ENCODE peak calls at places on chromosomes 1 and 21, in four cellular contexts. One of them, this sample, is unnamed.

GRCh38 chr1:203630697-203631096 is 4.1 kb downstream of the ATP2B4 start:
- DNase-seq in ovary: peak
- DNase-seq in mammary epithelial cell: no peak
- DNase-seq in HFF-Myc: no peak
- DNase-seq in this sample: no peak

GRCh38 chr1:30761312-30762151 is 4.0 kb upstream of the LAPTM5 start:
- DNase-seq in ovary: no peak
- DNase-seq in mammary epithelial cell: no peak
- DNase-seq in HFF-Myc: no peak
- DNase-seq in this sample: peak

GRCh38 chr1:84156210-84156621 is 12.1 kb downstream of the PRKACB start:
- DNase-seq in ovary: no peak
- DNase-seq in mammary epithelial cell: peak
- DNase-seq in HFF-Myc: no peak
- DNase-seq in this sample: no peak

GRCh38 chr1:162117039-162117816 is 47.7 kb downstream of the NOS1AP start:
- DNase-seq in ovary: no peak
- DNase-seq in mammary epithelial cell: no peak
- DNase-seq in HFF-Myc: no peak
- DNase-seq in this sample: no peak

GRCh38 chr1:115545791-115546733 is 95.7 kb upstream of the VANGL1 start:
- DNase-seq in ovary: no peak
- DNase-seq in mammary epithelial cell: peak
- DNase-seq in HFF-Myc: peak
- DNase-seq in this sample: peak

GRCh38 chr1:159088050-159088449 is 11.5 kb upstream of the AIM2 start:
- DNase-seq in ovary: no peak
- DNase-seq in mammary epithelial cell: peak
- DNase-seq in HFF-Myc: peak
- DNase-seq in this sample: no peak

GRCh38 chr1:75338974-75339483 is 204.8 kb downstream of the LHX8 start:
- DNase-seq in ovary: no peak
- DNase-seq in mammary epithelial cell: no peak
- DNase-seq in HFF-Myc: no peak
- DNase-seq in this sample: no peak

GRCh38 chr1:110800079-110800478 is 72.9 kb upstream of the CD53 start:
- DNase-seq in ovary: no peak
- DNase-seq in mammary epithelial cell: no peak
- DNase-seq in HFF-Myc: no peak
- DNase-seq in this sample: no peak

GRCh38 chr1:85577421-85578320 is 2.9 kb upstream of the CCN1 start:
- DNase-seq in ovary: no peak
- DNase-seq in mammary epithelial cell: peak
- DNase-seq in HFF-Myc: peak
- DNase-seq in this sample: peak

GRCh38 chr1:202593845-202594244 is 116.4 kb downstream of the SYT2 start:
- DNase-seq in ovary: no peak
- DNase-seq in mammary epithelial cell: peak
- DNase-seq in HFF-Myc: no peak
- DNase-seq in this sample: no peak

GRCh38 chr1:10152709-10153284 is 57.6 kb upstream of the KIF1B start:
- DNase-seq in ovary: peak
- DNase-seq in mammary epithelial cell: peak
- DNase-seq in HFF-Myc: no peak
- DNase-seq in this sample: peak

GRCh38 chr1:226820935-226821718 is 49.3 kb upstream of the PSEN2 start:
- DNase-seq in ovary: peak
- DNase-seq in mammary epithelial cell: peak
- DNase-seq in HFF-Myc: peak
- DNase-seq in this sample: no peak

GRCh38 chr1:46757256-46757955 is 38.5 kb upstream of the EFCAB14 start:
- DNase-seq in ovary: no peak
- DNase-seq in mammary epithelial cell: peak
- DNase-seq in HFF-Myc: no peak
- DNase-seq in this sample: no peak

GRCh38 chr1:231188768-231189167 is 26.9 kb downstream of the TRIM67 start:
- DNase-seq in ovary: no peak
- DNase-seq in mammary epithelial cell: no peak
- DNase-seq in HFF-Myc: no peak
- DNase-seq in this sample: no peak

GRCh38 chr1:212247987-212248386 is 37.2 kb upstream of the PPP2R5A start:
- DNase-seq in ovary: no peak
- DNase-seq in mammary epithelial cell: no peak
- DNase-seq in HFF-Myc: no peak
- DNase-seq in this sample: no peak

GRCh38 chr1:246001142-246001812 is 505.8 kb downstream of the SMYD3 start:
- DNase-seq in ovary: no peak
- DNase-seq in mammary epithelial cell: peak
- DNase-seq in HFF-Myc: peak
- DNase-seq in this sample: no peak

GRCh38 chr21:42114646-42115045 is 43.5 kb downstream of the UMODL1 start:
- DNase-seq in ovary: no peak
- DNase-seq in mammary epithelial cell: no peak
- DNase-seq in HFF-Myc: no peak
- DNase-seq in this sample: no peak

GRCh38 chr1:172960454-172961208 is 90.1 kb downstream of the TNFSF18 start:
- DNase-seq in ovary: no peak
- DNase-seq in mammary epithelial cell: no peak
- DNase-seq in HFF-Myc: no peak
- DNase-seq in this sample: no peak

GRCh38 chr1:7549693-7550161 is 221.4 kb upstream of the VAMP3 start:
- DNase-seq in ovary: no peak
- DNase-seq in mammary epithelial cell: peak
- DNase-seq in HFF-Myc: no peak
- DNase-seq in this sample: no peak

GRCh38 chr21:45767071-45768006 is 123.8 kb downstream of the PCBP3 start:
- DNase-seq in ovary: no peak
- DNase-seq in mammary epithelial cell: no peak
- DNase-seq in HFF-Myc: no peak
- DNase-seq in this sample: no peak

DNA sequence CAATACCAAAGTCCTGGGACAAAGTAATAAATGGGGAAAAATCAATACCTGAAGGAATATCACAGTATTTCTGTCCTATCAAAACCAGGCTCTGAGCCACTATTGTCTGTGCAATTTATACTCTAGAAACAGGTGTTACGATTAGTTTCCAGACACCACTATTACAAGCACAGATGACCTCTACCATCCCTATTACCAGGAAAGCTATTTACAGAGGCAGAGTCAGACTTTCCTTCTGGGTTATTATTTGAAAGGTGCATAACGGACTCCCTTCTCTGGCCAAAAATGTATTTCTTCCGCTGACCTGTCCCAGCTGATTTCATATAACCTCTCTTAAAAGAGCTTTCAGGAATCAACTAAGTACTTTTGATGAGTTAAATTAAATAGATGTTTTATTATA is 154.6 kb upstream of the LRRC7 start:
- DNase-seq in ovary: no peak
- DNase-seq in mammary epithelial cell: no peak
- DNase-seq in HFF-Myc: no peak
- DNase-seq in this sample: no peak
- TF ChIP-seq CTCF in ovary: no peak
- TF ChIP-seq CTCF in mammary epithelial cell: no peak
- TF ChIP-seq CTCF in HFF-Myc: no peak
- TF ChIP-seq CTCF in this sample: no peak

DNA sequence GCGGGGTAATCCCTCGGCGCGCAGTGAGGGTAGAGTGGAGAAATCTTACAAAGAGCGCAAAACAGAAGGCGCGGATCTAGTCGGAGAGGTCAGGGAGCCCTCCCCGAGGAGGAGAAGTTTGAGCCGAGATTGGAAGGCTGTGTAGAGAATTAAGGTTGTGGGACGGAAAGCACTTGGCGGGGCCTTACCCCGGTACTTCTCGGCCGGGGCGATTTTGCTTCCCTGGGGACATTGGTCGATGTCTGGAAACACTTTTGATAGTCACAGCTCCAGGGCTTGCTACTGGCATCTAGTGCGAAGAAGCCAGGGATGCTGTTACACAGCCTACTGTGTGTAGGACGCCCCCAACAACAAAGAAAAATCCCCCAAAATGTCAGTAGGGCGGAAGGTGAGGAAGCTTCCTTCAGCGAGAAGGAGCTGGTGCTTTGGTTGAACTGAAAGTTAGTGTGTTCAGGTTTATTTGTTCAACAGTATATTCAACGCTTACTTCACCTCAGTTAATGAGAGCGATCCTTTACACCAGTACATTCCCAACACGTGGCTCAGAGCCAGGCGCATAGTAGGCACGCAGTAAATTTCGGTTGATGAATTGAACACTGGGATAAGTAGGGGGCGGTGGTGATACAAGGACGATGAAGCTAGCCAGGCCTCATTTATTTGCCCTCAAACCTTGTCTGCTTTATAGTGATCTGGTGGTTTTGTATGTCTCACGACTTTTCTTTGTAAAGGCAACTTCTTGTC is 814 bp downstream of the CEP85 start:
- DNase-seq in ovary: no peak
- DNase-seq in mammary epithelial cell: peak
- DNase-seq in HFF-Myc: no peak
- DNase-seq in this sample: no peak
- TF ChIP-seq CTCF in ovary: no peak
- TF ChIP-seq CTCF in mammary epithelial cell: no peak
- TF ChIP-seq CTCF in HFF-Myc: no peak
- TF ChIP-seq CTCF in this sample: no peak

GRCh38 chr1:16085521-16085920 is 12.1 kb upstream of the FAM131C start:
- DNase-seq in ovary: no peak
- DNase-seq in mammary epithelial cell: no peak
- DNase-seq in HFF-Myc: no peak
- DNase-seq in this sample: no peak

GRCh38 chr1:16088996-16089395 is 15.5 kb upstream of the FAM131C start:
- DNase-seq in ovary: no peak
- DNase-seq in mammary epithelial cell: peak
- DNase-seq in HFF-Myc: no peak
- DNase-seq in this sample: no peak

GRCh38 chr1:16090076-16090826 is 16.8 kb upstream of the FAM131C start:
- DNase-seq in ovary: no peak
- DNase-seq in mammary epithelial cell: no peak
- DNase-seq in HFF-Myc: no peak
- DNase-seq in this sample: no peak

GRCh38 chr1:16088351-16088911 is 15.0 kb upstream of the FAM131C start:
- DNase-seq in ovary: no peak
- DNase-seq in mammary epithelial cell: no peak
- DNase-seq in HFF-Myc: no peak
- DNase-seq in this sample: no peak

GRCh38 chr1:16087733-16088132 is 14.3 kb upstream of the FAM131C start:
- DNase-seq in ovary: no peak
- DNase-seq in mammary epithelial cell: no peak
- DNase-seq in HFF-Myc: no peak
- DNase-seq in this sample: no peak
- TF ChIP-seq CTCF in ovary: no peak
- TF ChIP-seq CTCF in mammary epithelial cell: no peak
- TF ChIP-seq CTCF in HFF-Myc: no peak
- TF ChIP-seq CTCF in this sample: no peak

GRCh38 chr1:155934097-155934932 is at the start of gene KHDC4:
- DNase-seq in ovary: peak
- DNase-seq in mammary epithelial cell: peak
- DNase-seq in HFF-Myc: peak
- DNase-seq in this sample: peak
- TF ChIP-seq CTCF in ovary: peak
- TF ChIP-seq CTCF in mammary epithelial cell: no peak
- TF ChIP-seq CTCF in HFF-Myc: no peak
- TF ChIP-seq CTCF in this sample: no peak

GRCh38 chr1:160166459-160166858 is 15.1 kb downstream of the ATP1A4 start:
- DNase-seq in ovary: no peak
- DNase-seq in mammary epithelial cell: no peak
- DNase-seq in HFF-Myc: no peak
- DNase-seq in this sample: no peak

GRCh38 chr1:160168609-160169369 is 17.4 kb downstream of the ATP1A4 start:
- DNase-seq in ovary: no peak
- DNase-seq in mammary epithelial cell: no peak
- DNase-seq in HFF-Myc: no peak
- DNase-seq in this sample: peak

GRCh38 chr1:160167056-160167455 is 15.7 kb downstream of the ATP1A4 start:
- DNase-seq in ovary: no peak
- DNase-seq in mammary epithelial cell: no peak
- DNase-seq in HFF-Myc: no peak
- DNase-seq in this sample: no peak

GRCh38 chr1:160168016-160168415 is 16.6 kb downstream of the ATP1A4 start:
- DNase-seq in ovary: no peak
- DNase-seq in mammary epithelial cell: no peak
- DNase-seq in HFF-Myc: no peak
- DNase-seq in this sample: no peak

DNA sequence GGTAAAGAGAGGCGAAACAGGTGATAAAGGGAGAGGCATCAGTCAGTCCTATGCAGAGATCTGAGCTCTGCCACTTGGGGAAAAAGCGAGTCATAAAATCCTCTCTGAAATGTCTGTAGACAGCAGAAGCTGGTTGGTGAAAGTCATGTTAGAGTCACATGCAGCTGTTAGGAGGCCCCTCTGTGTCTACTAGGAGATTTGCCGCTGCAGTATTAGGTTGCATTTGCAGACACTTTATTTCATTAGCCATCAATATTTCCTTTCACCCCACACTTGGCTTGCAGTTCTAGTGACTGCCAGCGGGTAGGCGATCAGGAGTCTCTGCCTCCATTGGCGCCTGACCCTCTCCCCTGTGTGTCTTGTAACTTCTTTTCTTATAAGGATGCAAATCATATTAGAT is 16.2 kb downstream of the ATP1A4 start:
- DNase-seq in ovary: no peak
- DNase-seq in mammary epithelial cell: no peak
- DNase-seq in HFF-Myc: no peak
- DNase-seq in this sample: no peak
- TF ChIP-seq CTCF in ovary: no peak
- TF ChIP-seq CTCF in mammary epithelial cell: no peak
- TF ChIP-seq CTCF in HFF-Myc: no peak
- TF ChIP-seq CTCF in this sample: no peak

GRCh38 chr1:43431676-43432075 is 22.1 kb downstream of the HYI start:
- DNase-seq in ovary: no peak
- DNase-seq in mammary epithelial cell: no peak
- DNase-seq in HFF-Myc: no peak
- DNase-seq in this sample: no peak

GRCh38 chr1:43434256-43434655 is 19.5 kb downstream of the HYI start:
- DNase-seq in ovary: no peak
- DNase-seq in mammary epithelial cell: no peak
- DNase-seq in HFF-Myc: no peak
- DNase-seq in this sample: no peak

GRCh38 chr1:43430831-43431230 is 22.9 kb downstream of the HYI start:
- DNase-seq in ovary: no peak
- DNase-seq in mammary epithelial cell: no peak
- DNase-seq in HFF-Myc: no peak
- DNase-seq in this sample: no peak

GRCh38 chr1:43432171-43432860 is 21.4 kb downstream of the HYI start:
- DNase-seq in ovary: no peak
- DNase-seq in mammary epithelial cell: no peak
- DNase-seq in HFF-Myc: no peak
- DNase-seq in this sample: no peak

DNA sequence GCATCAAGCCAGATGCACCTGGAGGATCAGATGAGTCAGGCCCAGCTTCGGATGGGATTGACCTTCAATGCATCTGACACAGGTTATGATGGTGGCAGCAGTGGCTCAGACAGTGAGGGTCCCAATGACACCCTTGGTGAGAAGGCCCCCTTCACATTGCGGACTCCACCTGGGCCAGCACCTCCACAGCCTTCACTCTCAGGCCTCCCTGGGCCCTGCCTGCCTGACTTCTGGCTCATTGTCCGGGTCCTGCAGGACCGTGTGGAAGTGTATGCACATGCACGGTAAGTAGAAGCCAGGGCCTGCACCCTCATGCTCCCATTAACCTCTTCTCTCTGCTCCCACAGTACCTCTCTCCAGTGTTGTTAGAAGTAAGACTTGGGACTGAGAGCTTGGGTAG is 20.8 kb downstream of the HYI start:
- DNase-seq in ovary: no peak
- DNase-seq in mammary epithelial cell: no peak
- DNase-seq in HFF-Myc: no peak
- DNase-seq in this sample: no peak
- TF ChIP-seq CTCF in ovary: no peak
- TF ChIP-seq CTCF in mammary epithelial cell: no peak
- TF ChIP-seq CTCF in HFF-Myc: no peak
- TF ChIP-seq CTCF in this sample: no peak